ENCODE peak calls at places on chromosomes 3 and 15, in six cellular contexts. E is adrenal gland, S is right lobe of liver, Y is osteocyte, T is pancreas, D is GM13977. Q is an unnamed sample.

GRCh38 chr15:69593981-69594966 is 141.7 kb downstream of the RPLP1 start:
- DNase-seq in D (no peak), T (peak), S (peak), Y (no peak), E (no peak), Q (peak)

GRCh38 chr3:119627461-119627860 is 29.8 kb downstream of the PLA1A start:
- DNase-seq in E (no peak), D (no peak), Y (no peak), T (no peak), S (peak), Q (no peak)

GRCh38 chr3:185225523-185225922 is 28.3 kb downstream of the EHHADH start:
- DNase-seq in D (no peak), T (no peak), E (no peak), Y (no peak), S (no peak), Q (no peak)

GRCh38 chr3:52742418-52743041 is 28.2 kb downstream of the NEK4 start:
- DNase-seq in T (no peak), Y (no peak), D (peak), S (no peak), E (no peak), Q (no peak)

GRCh38 chr3:125916376-125916978 is 52.5 kb upstream of the ROPN1B start:
- DNase-seq in E (no peak), Y (no peak), S (peak), T (no peak), D (peak), Q (peak)

GRCh38 chr3:4501422-4501821 is 8.3 kb downstream of the ITPR1 start:
- DNase-seq in S (no peak), Y (no peak), E (no peak), T (no peak), D (no peak), Q (no peak)

GRCh38 chr15:48046813-48047483 is 73.8 kb upstream of the SLC24A5 start:
- DNase-seq in E (no peak), Y (no peak), D (no peak), T (no peak), S (no peak), Q (no peak)

GRCh38 chr3:189978753-189979152 is 141.9 kb downstream of the P3H2 start:
- DNase-seq in S (no peak), Y (no peak), T (no peak), D (no peak), E (no peak), Q (no peak)

GRCh38 chr3:127063916-127064315 is 81.0 kb downstream of the PLXNA1 start:
- DNase-seq in Y (no peak), E (no peak), D (no peak), T (no peak), S (no peak), Q (no peak)

GRCh38 chr3:102532901-102533300 is 98.1 kb downstream of the ZPLD1 start:
- DNase-seq in Y (no peak), E (no peak), S (no peak), T (no peak), D (no peak), Q (no peak)

GRCh38 chr3:195762611-195763247 is 42.0 kb downstream of the MUC20 start:
- DNase-seq in D (no peak), T (no peak), Y (no peak), E (no peak), S (no peak), Q (no peak)

GRCh38 chr15:58467722-58468436 is 36.1 kb downstream of the LIPC start:
- DNase-seq in Y (no peak), S (peak), E (no peak), D (no peak), T (no peak), Q (no peak)

GRCh38 chr3:108448593-108448992 is 61.8 kb downstream of the MYH15 start:
- DNase-seq in S (no peak), E (no peak), T (no peak), Y (no peak), D (no peak), Q (no peak)

GRCh38 chr3:152050782-152051405 is 177.5 kb downstream of the SUCNR1 start:
- DNase-seq in E (no peak), D (no peak), Y (no peak), T (no peak), S (no peak), Q (no peak)

GRCh38 chr15:84868037-84868880 is 16.2 kb upstream of the SLC28A1 start:
- DNase-seq in Y (no peak), S (no peak), T (no peak), E (no peak), D (no peak), Q (no peak)

GRCh38 chr3:150733373-150733935 is 29.5 kb downstream of the SIAH2 start:
- DNase-seq in Y (no peak), E (no peak), D (no peak), T (no peak), S (no peak), Q (no peak)

GRCh38 chr3:114545196-114545595 is 251.4 kb downstream of the TIGIT start:
- DNase-seq in S (no peak), E (no peak), Y (no peak), T (no peak), D (no peak), Q (no peak)

GRCh38 chr3:41450416-41451231 is 251.3 kb downstream of the CTNNB1 start:
- DNase-seq in T (peak), S (peak), E (no peak), Y (no peak), D (no peak), Q (no peak)

DNA sequence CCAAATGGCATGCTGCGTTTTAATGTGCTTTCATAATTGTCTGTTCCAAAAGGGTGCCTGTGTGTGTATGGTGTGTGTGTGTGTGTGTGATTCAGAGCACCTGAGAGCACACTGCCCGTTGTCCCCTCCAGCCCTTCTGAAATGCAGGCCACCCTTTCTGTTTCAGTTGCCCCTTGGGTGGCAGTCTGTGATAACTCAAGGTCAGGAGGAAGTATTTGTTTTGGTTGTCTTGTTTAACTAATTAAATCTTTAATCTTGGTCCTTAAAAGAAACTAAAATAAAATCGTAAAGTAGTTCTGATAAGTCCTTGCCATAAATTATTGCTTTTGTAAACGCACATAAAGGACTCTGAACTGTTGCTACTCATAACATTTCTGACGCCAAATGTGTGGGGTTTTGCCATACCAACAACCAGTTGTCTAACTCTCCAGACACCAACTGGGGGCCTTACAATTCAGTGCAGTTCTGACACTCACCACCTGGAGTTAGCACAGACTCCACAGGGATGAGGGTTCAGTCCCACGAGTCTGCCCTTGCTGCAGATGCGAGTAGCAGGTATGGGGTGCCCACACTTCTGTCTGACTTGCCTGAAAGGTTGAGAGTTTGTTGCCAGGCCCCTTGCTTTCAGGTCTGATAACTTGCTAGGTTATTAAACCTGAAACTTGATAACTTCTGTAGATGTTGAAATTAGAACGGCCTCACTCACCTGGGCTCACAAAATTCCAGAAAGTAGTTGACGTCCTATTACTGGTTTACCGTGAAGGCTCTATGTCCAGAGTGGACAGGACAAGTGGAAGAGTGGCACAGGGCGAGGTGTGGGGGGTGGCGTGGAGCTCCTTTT is 157.3 kb downstream of the IGF1R start:
- DNase-seq in D (no peak), Y (peak), S (no peak), E (no peak), T (no peak), Q (no peak)
- TF ChIP-seq CTCF in D (no peak), Y (no peak), S (no peak), E (no peak), T (no peak), Q (peak)

DNA sequence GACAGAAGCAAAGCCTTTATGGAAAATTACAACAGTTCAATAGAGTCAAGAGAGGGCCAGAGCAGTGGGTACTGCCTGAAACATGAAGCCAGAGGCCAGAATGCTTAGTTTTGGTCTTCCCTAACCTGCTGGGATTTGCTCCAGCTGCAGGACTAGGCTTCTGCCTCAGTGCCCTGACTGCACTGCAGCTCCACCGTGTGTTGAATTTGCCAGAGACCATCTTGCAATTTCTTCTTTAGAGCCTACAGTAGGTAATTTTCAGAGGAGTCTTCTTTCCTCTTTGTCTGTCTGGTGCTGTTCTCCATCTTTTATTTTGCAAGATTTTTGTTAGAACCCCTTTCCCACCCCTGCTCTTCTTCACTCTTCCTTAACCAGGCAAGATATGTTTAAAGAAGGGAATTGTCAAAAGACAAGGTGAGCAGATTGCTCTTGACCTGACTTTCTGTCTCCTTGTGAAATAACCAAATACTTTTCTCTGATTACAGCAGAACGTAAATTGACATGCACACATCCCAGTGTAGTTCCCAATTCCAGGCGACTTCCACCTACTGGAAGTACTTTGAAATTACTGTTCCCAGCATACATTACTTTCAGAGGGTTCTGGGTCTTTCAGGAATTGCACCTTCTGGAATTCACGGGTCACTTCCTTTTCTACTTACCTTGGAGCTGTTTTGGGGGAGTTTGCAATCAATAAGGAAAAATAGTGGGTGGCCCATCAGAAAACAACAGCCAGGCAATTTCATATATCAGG is 161.2 kb downstream of the MINAR1 start:
- DNase-seq in D (no peak), Y (peak), S (no peak), T (no peak), E (peak), Q (no peak)
- TF ChIP-seq CTCF in D (no peak), Y (peak), S (peak), T (no peak), E (peak), Q (peak)

GRCh38 chr15:99390667-99391066 is 139.4 kb downstream of the LRRC28 start:
- DNase-seq in Y (no peak), E (no peak), T (no peak), D (no peak), S (no peak), Q (no peak)
- TF ChIP-seq CTCF in Y (no peak), E (no peak), T (no peak), D (no peak), S (no peak), Q (no peak)

DNA sequence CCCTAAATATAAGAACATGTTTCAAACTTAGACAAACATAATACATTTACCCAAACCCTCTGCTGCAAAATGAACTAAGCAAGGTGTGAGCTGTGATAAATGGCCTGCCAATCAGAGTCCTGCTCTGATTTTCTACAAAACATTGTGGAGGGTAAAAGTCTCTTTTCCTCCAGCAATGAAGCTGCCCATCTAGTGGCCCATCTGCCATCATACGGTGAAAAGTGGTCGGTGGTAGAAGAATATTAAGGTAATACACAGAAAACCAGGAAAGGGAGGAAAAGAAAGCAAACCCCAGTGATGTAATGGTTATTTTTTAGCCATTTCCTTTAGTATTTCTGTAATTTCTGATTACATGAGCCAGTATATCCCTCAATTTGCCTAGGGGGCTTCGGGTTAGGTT is 838.1 kb downstream of the TBL1XR1 start:
- DNase-seq in T (no peak), S (no peak), E (no peak), D (no peak), Y (no peak), Q (no peak)
- TF ChIP-seq CTCF in T (no peak), S (no peak), E (no peak), D (no peak), Y (peak), Q (peak)

GRCh38 chr3:138942861-138943623 is 3.9 kb downstream of the FOXL2 start:
- DNase-seq in T (no peak), S (no peak), E (no peak), Y (no peak), D (no peak), Q (no peak)
- TF ChIP-seq CTCF in T (no peak), S (no peak), E (no peak), Y (no peak), D (no peak), Q (no peak)

GRCh38 chr15:59741274-59741906 is 52.3 kb upstream of the BNIP2 start:
- DNase-seq in T (no peak), S (peak), E (no peak), D (peak), Y (no peak), Q (no peak)

GRCh38 chr15:59738676-59739075 is 49.6 kb upstream of the BNIP2 start:
- DNase-seq in T (no peak), E (no peak), Y (no peak), D (no peak), S (peak), Q (no peak)

GRCh38 chr15:59739557-59740186 is 50.6 kb upstream of the BNIP2 start:
- DNase-seq in E (no peak), T (no peak), Y (no peak), D (no peak), S (peak), Q (no peak)

DNA sequence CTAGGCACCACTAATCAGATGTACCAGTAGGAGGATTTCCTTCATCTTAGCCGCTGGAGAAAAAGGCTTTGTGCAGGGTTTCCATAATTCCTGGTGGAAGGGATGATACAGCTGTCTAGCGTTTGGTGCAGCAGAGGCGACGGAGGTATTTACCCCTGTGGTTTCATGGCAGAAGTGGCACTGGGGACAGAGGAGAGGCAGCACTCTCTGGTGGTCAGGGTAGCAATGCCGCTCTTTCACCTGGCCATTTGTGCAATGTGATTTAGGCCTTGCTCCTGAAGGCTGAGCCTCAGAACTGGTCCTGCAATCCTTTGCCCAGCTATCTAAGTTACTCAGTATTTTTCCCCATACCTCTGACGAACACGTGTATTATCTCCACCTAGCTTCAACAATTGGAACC is 47.1 kb upstream of the BNIP2 start:
- DNase-seq in S (no peak), D (peak), T (no peak), Y (no peak), E (no peak), Q (no peak)
- TF ChIP-seq CTCF in S (no peak), D (peak), T (no peak), Y (no peak), E (no peak), Q (no peak)

DNA sequence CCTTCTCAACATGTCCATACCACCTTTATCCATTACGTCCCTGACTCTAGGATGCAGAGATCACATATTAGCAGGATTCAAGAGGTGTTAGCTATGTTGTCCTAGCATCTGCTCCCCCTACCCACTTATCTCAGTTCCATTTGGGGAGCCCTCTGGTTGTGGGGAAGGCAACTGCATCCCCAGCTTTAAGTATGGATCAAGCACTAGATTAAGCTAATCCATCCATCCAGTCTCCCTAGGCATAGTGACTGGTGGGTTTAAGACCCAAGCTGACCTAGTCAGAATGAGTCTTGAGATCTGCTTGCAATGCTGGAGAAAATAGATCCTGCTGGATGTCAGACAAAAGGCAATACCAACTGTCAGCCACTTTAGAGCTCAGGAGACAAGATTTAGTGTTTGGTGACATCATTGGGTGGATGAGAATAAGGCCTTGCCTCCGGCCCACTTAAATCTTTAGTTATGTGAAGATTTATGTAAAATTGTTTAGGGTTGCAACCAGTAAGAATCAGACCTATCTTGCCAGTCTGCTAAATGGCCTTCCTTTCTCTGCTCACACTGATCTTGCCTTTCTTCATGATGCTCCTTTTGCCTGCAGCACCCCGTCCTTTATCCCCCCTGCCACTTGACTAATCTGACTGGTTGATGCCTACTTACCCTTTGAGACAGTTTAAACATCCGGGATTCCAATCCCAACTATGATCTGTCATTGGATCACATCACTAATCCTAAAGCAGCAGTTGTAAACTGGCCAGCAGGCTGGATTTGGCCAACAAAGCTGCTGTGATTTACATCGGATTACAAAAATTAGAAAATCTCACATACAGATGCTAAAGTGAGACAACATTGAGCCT is 2.1 kb upstream of the ISY1 start:
- DNase-seq in E (no peak), S (no peak), D (no peak), T (no peak), Y (no peak), Q (no peak)
- TF ChIP-seq CTCF in E (peak), S (peak), D (peak), T (no peak), Y (peak), Q (peak)

Q was measured in type B pancreatic cell.